ENCODE peak calls at places on chromosomes 11 and 22, in four cellular contexts. One of them, this sample, is unnamed.

GRCh38 chr11:119369035-119369925 is 12.2 kb downstream of the USP2 start:
- DNase-seq in osteocyte: no peak
- DNase-seq in left colon: peak
- DNase-seq in activated naive CD8-positive, alpha-beta T cell treated with anti-CD3 and anti-CD28 coated beads, Interleukin-2, amount 10 ng/mL, durations not matched to agents 7 days and 5 days: no peak
- DNase-seq in this sample: peak

GRCh38 chr11:62307950-62308349 is 9.1 kb upstream of the SCGB1D4 start:
- DNase-seq in osteocyte: no peak
- DNase-seq in left colon: no peak
- DNase-seq in activated naive CD8-positive, alpha-beta T cell treated with anti-CD3 and anti-CD28 coated beads, Interleukin-2, amount 10 ng/mL, durations not matched to agents 7 days and 5 days: no peak
- DNase-seq in this sample: no peak

GRCh38 chr11:121212696-121213567 is 79.6 kb upstream of the SC5D start:
- DNase-seq in osteocyte: no peak
- DNase-seq in left colon: no peak
- DNase-seq in activated naive CD8-positive, alpha-beta T cell treated with anti-CD3 and anti-CD28 coated beads, Interleukin-2, amount 10 ng/mL, durations not matched to agents 7 days and 5 days: no peak
- DNase-seq in this sample: no peak

GRCh38 chr22:30884211-30885000 is 84.2 kb downstream of the MORC2 start:
- DNase-seq in osteocyte: no peak
- DNase-seq in left colon: peak
- DNase-seq in activated naive CD8-positive, alpha-beta T cell treated with anti-CD3 and anti-CD28 coated beads, Interleukin-2, amount 10 ng/mL, durations not matched to agents 7 days and 5 days: no peak
- DNase-seq in this sample: no peak

GRCh38 chr11:129146196-129146595 is 45.9 kb downstream of the ARHGAP32 start:
- DNase-seq in osteocyte: no peak
- DNase-seq in left colon: no peak
- DNase-seq in activated naive CD8-positive, alpha-beta T cell treated with anti-CD3 and anti-CD28 coated beads, Interleukin-2, amount 10 ng/mL, durations not matched to agents 7 days and 5 days: no peak
- DNase-seq in this sample: no peak

GRCh38 chr22:38864361-38865191 is 7.4 kb downstream of the CBX6 start:
- DNase-seq in osteocyte: no peak
- DNase-seq in left colon: no peak
- DNase-seq in activated naive CD8-positive, alpha-beta T cell treated with anti-CD3 and anti-CD28 coated beads, Interleukin-2, amount 10 ng/mL, durations not matched to agents 7 days and 5 days: peak
- DNase-seq in this sample: peak

GRCh38 chr11:1770528-1770927 is 6.8 kb upstream of the CTSD start:
- DNase-seq in osteocyte: no peak
- DNase-seq in left colon: peak
- DNase-seq in activated naive CD8-positive, alpha-beta T cell treated with anti-CD3 and anti-CD28 coated beads, Interleukin-2, amount 10 ng/mL, durations not matched to agents 7 days and 5 days: no peak
- DNase-seq in this sample: no peak

GRCh38 chr22:49305966-49306631 is 521.6 kb downstream of the BRD1 start:
- DNase-seq in osteocyte: peak
- DNase-seq in left colon: peak
- DNase-seq in activated naive CD8-positive, alpha-beta T cell treated with anti-CD3 and anti-CD28 coated beads, Interleukin-2, amount 10 ng/mL, durations not matched to agents 7 days and 5 days: peak
- DNase-seq in this sample: peak

GRCh38 chr22:45263790-45264269 is 20.9 kb upstream of the UPK3A start:
- DNase-seq in osteocyte: no peak
- DNase-seq in left colon: peak
- DNase-seq in activated naive CD8-positive, alpha-beta T cell treated with anti-CD3 and anti-CD28 coated beads, Interleukin-2, amount 10 ng/mL, durations not matched to agents 7 days and 5 days: no peak
- DNase-seq in this sample: no peak

GRCh38 chr11:117941163-117941707 is 12.0 kb upstream of the TMPRSS13 start:
- DNase-seq in osteocyte: peak
- DNase-seq in left colon: no peak
- DNase-seq in activated naive CD8-positive, alpha-beta T cell treated with anti-CD3 and anti-CD28 coated beads, Interleukin-2, amount 10 ng/mL, durations not matched to agents 7 days and 5 days: no peak
- DNase-seq in this sample: no peak

GRCh38 chr11:48093795-48094642 is 113.7 kb downstream of the PTPRJ start:
- DNase-seq in osteocyte: peak
- DNase-seq in left colon: no peak
- DNase-seq in activated naive CD8-positive, alpha-beta T cell treated with anti-CD3 and anti-CD28 coated beads, Interleukin-2, amount 10 ng/mL, durations not matched to agents 7 days and 5 days: no peak
- DNase-seq in this sample: no peak

GRCh38 chr22:21568207-21569075 is 927 bp downstream of the UBE2L3 start:
- DNase-seq in osteocyte: no peak
- DNase-seq in left colon: peak
- DNase-seq in activated naive CD8-positive, alpha-beta T cell treated with anti-CD3 and anti-CD28 coated beads, Interleukin-2, amount 10 ng/mL, durations not matched to agents 7 days and 5 days: peak
- DNase-seq in this sample: peak

GRCh38 chr11:1750840-1751520 is 585 bp upstream of the IFITM10 start:
- DNase-seq in osteocyte: peak
- DNase-seq in left colon: no peak
- DNase-seq in activated naive CD8-positive, alpha-beta T cell treated with anti-CD3 and anti-CD28 coated beads, Interleukin-2, amount 10 ng/mL, durations not matched to agents 7 days and 5 days: no peak
- DNase-seq in this sample: no peak

GRCh38 chr11:134749040-134749586 is 337.1 kb upstream of the B3GAT1 start:
- DNase-seq in osteocyte: peak
- DNase-seq in left colon: no peak
- DNase-seq in activated naive CD8-positive, alpha-beta T cell treated with anti-CD3 and anti-CD28 coated beads, Interleukin-2, amount 10 ng/mL, durations not matched to agents 7 days and 5 days: no peak
- DNase-seq in this sample: no peak

GRCh38 chr11:15905334-15905733 is 451.0 kb downstream of the SOX6 start:
- DNase-seq in osteocyte: no peak
- DNase-seq in left colon: no peak
- DNase-seq in activated naive CD8-positive, alpha-beta T cell treated with anti-CD3 and anti-CD28 coated beads, Interleukin-2, amount 10 ng/mL, durations not matched to agents 7 days and 5 days: no peak
- DNase-seq in this sample: no peak

GRCh38 chr11:120217941-120218694 is 7.3 kb downstream of the OAF start:
- DNase-seq in osteocyte: no peak
- DNase-seq in left colon: no peak
- DNase-seq in activated naive CD8-positive, alpha-beta T cell treated with anti-CD3 and anti-CD28 coated beads, Interleukin-2, amount 10 ng/mL, durations not matched to agents 7 days and 5 days: no peak
- DNase-seq in this sample: no peak

GRCh38 chr11:11157201-11157600 is 195.8 kb downstream of the CSNK2A3 start:
- DNase-seq in osteocyte: no peak
- DNase-seq in left colon: no peak
- DNase-seq in activated naive CD8-positive, alpha-beta T cell treated with anti-CD3 and anti-CD28 coated beads, Interleukin-2, amount 10 ng/mL, durations not matched to agents 7 days and 5 days: no peak
- DNase-seq in this sample: peak

GRCh38 chr11:1007279-1007678 is 29.2 kb downstream of the MUC6 start:
- DNase-seq in osteocyte: no peak
- DNase-seq in left colon: no peak
- DNase-seq in activated naive CD8-positive, alpha-beta T cell treated with anti-CD3 and anti-CD28 coated beads, Interleukin-2, amount 10 ng/mL, durations not matched to agents 7 days and 5 days: no peak
- DNase-seq in this sample: no peak

GRCh38 chr11:45754261-45754709 is 50.7 kb upstream of the SLC35C1 start:
- DNase-seq in osteocyte: no peak
- DNase-seq in left colon: no peak
- DNase-seq in activated naive CD8-positive, alpha-beta T cell treated with anti-CD3 and anti-CD28 coated beads, Interleukin-2, amount 10 ng/mL, durations not matched to agents 7 days and 5 days: no peak
- DNase-seq in this sample: no peak

GRCh38 chr22:29780781-29781676 is 13.9 kb downstream of the UQCR10 start:
- DNase-seq in osteocyte: no peak
- DNase-seq in left colon: no peak
- DNase-seq in activated naive CD8-positive, alpha-beta T cell treated with anti-CD3 and anti-CD28 coated beads, Interleukin-2, amount 10 ng/mL, durations not matched to agents 7 days and 5 days: no peak
- DNase-seq in this sample: no peak

GRCh38 chr11:110571286-110571685 is 141.0 kb downstream of the ARHGAP20 start:
- DNase-seq in osteocyte: no peak
- DNase-seq in left colon: no peak
- DNase-seq in activated naive CD8-positive, alpha-beta T cell treated with anti-CD3 and anti-CD28 coated beads, Interleukin-2, amount 10 ng/mL, durations not matched to agents 7 days and 5 days: no peak
- DNase-seq in this sample: no peak

GRCh38 chr11:119416606-119417580 is 6.1 kb downstream of the THY1 start:
- DNase-seq in osteocyte: peak
- DNase-seq in left colon: no peak
- DNase-seq in activated naive CD8-positive, alpha-beta T cell treated with anti-CD3 and anti-CD28 coated beads, Interleukin-2, amount 10 ng/mL, durations not matched to agents 7 days and 5 days: no peak
- DNase-seq in this sample: no peak

GRCh38 chr11:71488086-71488967 is 35.3 kb downstream of the NADSYN1 start:
- DNase-seq in osteocyte: peak
- DNase-seq in left colon: no peak
- DNase-seq in activated naive CD8-positive, alpha-beta T cell treated with anti-CD3 and anti-CD28 coated beads, Interleukin-2, amount 10 ng/mL, durations not matched to agents 7 days and 5 days: no peak
- DNase-seq in this sample: peak

GRCh38 chr11:66478823-66479740 is 1.2 kb upstream of the DPP3 start:
- DNase-seq in osteocyte: no peak
- DNase-seq in left colon: peak
- DNase-seq in activated naive CD8-positive, alpha-beta T cell treated with anti-CD3 and anti-CD28 coated beads, Interleukin-2, amount 10 ng/mL, durations not matched to agents 7 days and 5 days: peak
- DNase-seq in this sample: peak

GRCh38 chr22:28674121-28674563 is 5.5 kb downstream of the TTC28 start:
- DNase-seq in osteocyte: no peak
- DNase-seq in left colon: no peak
- DNase-seq in activated naive CD8-positive, alpha-beta T cell treated with anti-CD3 and anti-CD28 coated beads, Interleukin-2, amount 10 ng/mL, durations not matched to agents 7 days and 5 days: no peak
- DNase-seq in this sample: no peak

GRCh38 chr11:47184711-47185304 is 1.4 kb downstream of the PACSIN3 start:
- DNase-seq in osteocyte: no peak
- DNase-seq in left colon: no peak
- DNase-seq in activated naive CD8-positive, alpha-beta T cell treated with anti-CD3 and anti-CD28 coated beads, Interleukin-2, amount 10 ng/mL, durations not matched to agents 7 days and 5 days: no peak
- DNase-seq in this sample: no peak

GRCh38 chr22:22884888-22885840 is 2.5 kb upstream of the IGLL5 start:
- DNase-seq in osteocyte: peak
- DNase-seq in left colon: peak
- DNase-seq in activated naive CD8-positive, alpha-beta T cell treated with anti-CD3 and anti-CD28 coated beads, Interleukin-2, amount 10 ng/mL, durations not matched to agents 7 days and 5 days: peak
- DNase-seq in this sample: no peak

GRCh38 chr22:40720538-40721256 is 41.4 kb downstream of the MCHR1 start:
- DNase-seq in osteocyte: no peak
- DNase-seq in left colon: no peak
- DNase-seq in activated naive CD8-positive, alpha-beta T cell treated with anti-CD3 and anti-CD28 coated beads, Interleukin-2, amount 10 ng/mL, durations not matched to agents 7 days and 5 days: no peak
- DNase-seq in this sample: no peak

GRCh38 chr11:64629796-64630562 is 39.0 kb downstream of the SLC22A12 start:
- DNase-seq in osteocyte: no peak
- DNase-seq in left colon: peak
- DNase-seq in activated naive CD8-positive, alpha-beta T cell treated with anti-CD3 and anti-CD28 coated beads, Interleukin-2, amount 10 ng/mL, durations not matched to agents 7 days and 5 days: no peak
- DNase-seq in this sample: no peak

GRCh38 chr11:134938212-134938611 is 526.2 kb upstream of the B3GAT1 start:
- DNase-seq in osteocyte: no peak
- DNase-seq in left colon: no peak
- DNase-seq in activated naive CD8-positive, alpha-beta T cell treated with anti-CD3 and anti-CD28 coated beads, Interleukin-2, amount 10 ng/mL, durations not matched to agents 7 days and 5 days: no peak
- DNase-seq in this sample: no peak

GRCh38 chr11:120563698-120564572 is 52.4 kb downstream of the GRIK4 start:
- DNase-seq in osteocyte: no peak
- DNase-seq in left colon: no peak
- DNase-seq in activated naive CD8-positive, alpha-beta T cell treated with anti-CD3 and anti-CD28 coated beads, Interleukin-2, amount 10 ng/mL, durations not matched to agents 7 days and 5 days: no peak
- DNase-seq in this sample: peak

GRCh38 chr11:24131698-24132097 is 365.2 kb upstream of the LUZP2 start:
- DNase-seq in osteocyte: no peak
- DNase-seq in left colon: no peak
- DNase-seq in activated naive CD8-positive, alpha-beta T cell treated with anti-CD3 and anti-CD28 coated beads, Interleukin-2, amount 10 ng/mL, durations not matched to agents 7 days and 5 days: no peak
- DNase-seq in this sample: no peak

GRCh38 chr11:27427183-27427980 is 45.2 kb downstream of the LGR4 start:
- DNase-seq in osteocyte: no peak
- DNase-seq in left colon: no peak
- DNase-seq in activated naive CD8-positive, alpha-beta T cell treated with anti-CD3 and anti-CD28 coated beads, Interleukin-2, amount 10 ng/mL, durations not matched to agents 7 days and 5 days: no peak
- DNase-seq in this sample: no peak

GRCh38 chr22:48218889-48219420 is 1456.5 kb downstream of the TBC1D22A start:
- DNase-seq in osteocyte: peak
- DNase-seq in left colon: no peak
- DNase-seq in activated naive CD8-positive, alpha-beta T cell treated with anti-CD3 and anti-CD28 coated beads, Interleukin-2, amount 10 ng/mL, durations not matched to agents 7 days and 5 days: no peak
- DNase-seq in this sample: peak

GRCh38 chr11:68735125-68735524 is 16.2 kb downstream of the TESMIN start:
- DNase-seq in osteocyte: no peak
- DNase-seq in left colon: no peak
- DNase-seq in activated naive CD8-positive, alpha-beta T cell treated with anti-CD3 and anti-CD28 coated beads, Interleukin-2, amount 10 ng/mL, durations not matched to agents 7 days and 5 days: no peak
- DNase-seq in this sample: no peak

GRCh38 chr11:33089776-33090175 is 50.4 kb downstream of the TCP11L1 start:
- DNase-seq in osteocyte: no peak
- DNase-seq in left colon: no peak
- DNase-seq in activated naive CD8-positive, alpha-beta T cell treated with anti-CD3 and anti-CD28 coated beads, Interleukin-2, amount 10 ng/mL, durations not matched to agents 7 days and 5 days: no peak
- DNase-seq in this sample: no peak

GRCh38 chr11:14422052-14422813 is 63.2 kb upstream of the RRAS2 start:
- DNase-seq in osteocyte: peak
- DNase-seq in left colon: peak
- DNase-seq in activated naive CD8-positive, alpha-beta T cell treated with anti-CD3 and anti-CD28 coated beads, Interleukin-2, amount 10 ng/mL, durations not matched to agents 7 days and 5 days: no peak
- DNase-seq in this sample: no peak

GRCh38 chr11:125335101-125335500 is 161.0 kb downstream of the FEZ1 start:
- DNase-seq in osteocyte: no peak
- DNase-seq in left colon: no peak
- DNase-seq in activated naive CD8-positive, alpha-beta T cell treated with anti-CD3 and anti-CD28 coated beads, Interleukin-2, amount 10 ng/mL, durations not matched to agents 7 days and 5 days: no peak
- DNase-seq in this sample: peak

GRCh38 chr22:28366856-28367255 is 312.8 kb downstream of the TTC28 start:
- DNase-seq in osteocyte: no peak
- DNase-seq in left colon: no peak
- DNase-seq in activated naive CD8-positive, alpha-beta T cell treated with anti-CD3 and anti-CD28 coated beads, Interleukin-2, amount 10 ng/mL, durations not matched to agents 7 days and 5 days: no peak
- DNase-seq in this sample: no peak